ENCODE peak calls at places on chromosomes 6 and 20, in six cellular contexts. M, O, P, R, X and W are unnamed samples. For H3K9me2 and H3K4me1, the result is how much of the 10 kb centered on the place peaks cover.

GRCh38 chr6:37705239-37706051 is 7.8 kb upstream of the MDGA1 start:
- DNase-seq in M (no peak), O (peak), P (peak), R (peak), X (no peak), W (peak)

GRCh38 chr6:113574147-113574546 is 283.0 kb upstream of the MARCKS start:
- DNase-seq in M (no peak), O (no peak), P (no peak), R (no peak), X (no peak), W (no peak)

GRCh38 chr6:24495516-24495847 is 713 bp downstream of the ALDH5A1 start:
- DNase-seq in M (peak), O (peak), P (peak), R (peak), X (peak), W (peak)

GRCh38 chr6:106963544-106963943 is 11.0 kb downstream of the CD24 start:
- DNase-seq in M (peak), O (no peak), P (no peak), R (no peak), X (no peak), W (no peak)

GRCh38 chr20:49320460-49320859 is 42.6 kb upstream of the ZNFX1 start:
- DNase-seq in M (peak), O (no peak), P (peak), R (peak), X (peak), W (peak)

GRCh38 chr6:79466222-79466834 is 70.9 kb downstream of the LCA5 start:
- DNase-seq in M (no peak), O (no peak), P (peak), R (peak), X (peak), W (peak)

GRCh38 chr20:742156-742555 is 26.1 kb downstream of the SLC52A3 start:
- DNase-seq in M (no peak), O (no peak), P (no peak), R (no peak), X (no peak), W (no peak)

GRCh38 chr20:52279667-52280180 is 88.1 kb upstream of the ZFP64 start:
- DNase-seq in M (no peak), O (no peak), P (no peak), R (peak), X (no peak), W (peak)

GRCh38 chr6:36226648-36227047 is 30.1 kb downstream of the BRPF3 start:
- DNase-seq in M (no peak), O (no peak), P (no peak), R (no peak), X (no peak), W (no peak)

GRCh38 chr20:57087102-57087501 is 179.3 kb downstream of the BMP7 start:
- DNase-seq in M (no peak), O (no peak), P (no peak), R (no peak), X (peak), W (no peak)

GRCh38 chr6:70389261-70389660 is 24.0 kb upstream of the FAM135A start:
- DNase-seq in M (no peak), O (no peak), P (no peak), R (no peak), X (no peak), W (no peak)

GRCh38 chr20:46031701-46032254 is 2.8 kb downstream of the SLC12A5 start:
- DNase-seq in M (no peak), O (no peak), P (peak), R (no peak), X (no peak), W (peak)

GRCh38 chr20:49969946-49970345 is 12.8 kb upstream of the SNAI1 start:
- DNase-seq in M (peak), O (peak), P (no peak), R (peak), X (no peak), W (no peak)

GRCh38 chr6:1797801-1798200 is 188.1 kb downstream of the FOXC1 start:
- DNase-seq in M (peak), O (peak), P (no peak), R (no peak), X (no peak), W (peak)

GRCh38 chr6:118134257-118134656 is 227.2 kb downstream of the SLC35F1 start:
- DNase-seq in M (no peak), O (no peak), P (no peak), R (no peak), X (no peak), W (no peak)

GRCh38 chr6:26594730-26595632 is 1.8 kb upstream of the ABT1 start:
- DNase-seq in M (peak), O (no peak), P (peak), R (peak), X (peak), W (peak)

GRCh38 chr6:115643762-115644161 is 416.9 kb downstream of the FRK start:
- DNase-seq in M (peak), O (no peak), P (no peak), R (peak), X (peak), W (peak)

GRCh38 chr6:159098636-159099106 is 53.9 kb upstream of the TAGAP start:
- DNase-seq in M (no peak), O (no peak), P (no peak), R (no peak), X (no peak), W (no peak)

GRCh38 chr20:63223121-63223825 is 7.3 kb upstream of the YTHDF1 start:
- DNase-seq in M (no peak), O (peak), P (peak), R (peak), X (no peak), W (peak)

GRCh38 chr6:128327890-128328289 is 192.5 kb downstream of the PTPRK start:
- DNase-seq in M (no peak), O (peak), P (peak), R (peak), X (peak), W (peak)

GRCh38 chr6:151325075-151326050 is 66.0 kb downstream of the ZBTB2 start:
- DNase-seq in M (peak), O (no peak), P (peak), R (peak), X (peak), W (peak)

GRCh38 chr6:138527376-138528092 is 28.2 kb upstream of the NHSL1 start:
- DNase-seq in M (no peak), O (no peak), P (peak), R (no peak), X (no peak), W (no peak)

GRCh38 chr6:36381502-36382389 is 5.7 kb downstream of the ETV7 start:
- DNase-seq in M (no peak), O (no peak), P (no peak), R (no peak), X (no peak), W (no peak)

GRCh38 chr20:32731882-32732266 is 11.4 kb downstream of the COMMD7 start:
- DNase-seq in M (peak), O (no peak), P (no peak), R (peak), X (no peak), W (peak)

GRCh38 chr6:47103931-47104330 is 61.8 kb upstream of the ADGRF1 start:
- DNase-seq in M (peak), O (no peak), P (no peak), R (peak), X (no peak), W (peak)

GRCh38 chr6:52497652-52498408 is 77.7 kb downstream of the EFHC1 start:
- DNase-seq in M (no peak), O (peak), P (no peak), R (no peak), X (no peak), W (peak)

GRCh38 chr20:24634855-24635254 is 165.4 kb downstream of the SYNDIG1 start:
- DNase-seq in M (peak), O (no peak), P (peak), R (peak), X (peak), W (peak)

GRCh38 chr20:16378122-16378521 is 195.1 kb downstream of the KIF16B start:
- DNase-seq in M (no peak), O (no peak), P (no peak), R (no peak), X (no peak), W (no peak)
- H3K9me2 ChIP-seq in M (under half), O (under half), P (under half), R (under half), X (under half), W (under half)

DNA sequence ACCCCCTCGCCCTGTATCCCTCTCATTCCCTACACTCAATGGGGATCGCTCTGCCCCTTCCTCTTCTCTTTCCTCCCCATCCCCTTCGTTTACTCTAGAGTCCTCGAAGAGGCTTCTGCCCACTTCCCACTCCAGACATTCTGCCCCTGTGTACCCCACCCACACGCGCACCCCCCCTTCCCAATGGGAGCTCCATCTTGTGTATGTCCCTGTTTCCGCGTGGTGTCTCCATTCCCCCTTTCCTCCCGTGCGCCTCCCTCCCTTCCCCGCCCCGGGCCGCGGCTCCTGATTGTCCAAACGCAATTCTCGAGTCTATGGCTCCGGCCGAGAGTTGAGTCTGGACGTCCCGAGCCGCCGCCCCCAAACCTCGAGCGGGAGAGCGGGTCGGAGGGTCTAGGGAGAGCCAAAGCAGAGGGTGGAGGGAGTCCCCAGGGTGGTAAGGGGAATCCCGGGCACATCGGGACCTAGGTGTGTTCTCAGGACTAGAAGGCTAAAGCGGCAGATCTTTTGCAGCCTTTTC is 671 bp upstream of the RING1 start:
- DNase-seq in M (no peak), O (no peak), P (peak), R (peak), X (no peak), W (peak)
- H3K4me1 ChIP-seq in M (under half), O (under half), P (under half), R (under half), X (under half), W (under half)

DNA sequence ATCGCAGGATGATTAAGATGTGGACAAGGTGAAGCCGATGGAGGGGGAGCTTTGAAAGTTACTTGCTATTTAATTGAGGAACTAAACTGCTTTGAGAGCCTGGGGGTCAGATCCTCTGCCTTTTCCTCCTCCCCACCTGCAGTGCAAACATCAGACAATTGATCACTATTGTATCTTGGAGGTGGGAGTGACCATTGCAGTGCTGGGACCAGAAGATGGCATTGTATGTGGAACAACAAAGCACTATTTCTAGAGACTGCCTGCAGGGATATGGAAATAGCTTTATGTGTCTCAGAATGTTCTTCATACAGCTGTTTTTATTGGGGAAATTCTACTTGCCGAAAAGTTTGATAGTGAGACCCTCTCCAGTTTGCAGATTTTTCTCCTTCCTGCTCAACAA is 4.2 kb downstream of the MOG start:
- DNase-seq in M (no peak), O (no peak), P (peak), R (no peak), X (no peak), W (no peak)
- H3K27ac ChIP-seq in M (no peak), O (no peak), P (peak), R (no peak), X (no peak), W (no peak)

GRCh38 chr20:4554346-4554745 is 167.4 kb upstream of the PRND start:
- DNase-seq in M (no peak), O (no peak), P (no peak), R (no peak), X (no peak), W (no peak)
- H3K9me2 ChIP-seq in M (under half), O (under half), P (under half), R (under half), X (under half), W (under half)

GRCh38 chr6:50966986-50967385 is 148.3 kb downstream of the TFAP2B start:
- DNase-seq in M (no peak), O (no peak), P (no peak), R (no peak), X (no peak), W (no peak)
- H3K4me1 ChIP-seq in M (under half), O (under half), P (under half), R (under half), X (under half), W (under half)

GRCh38 chr6:130944486-130944885 is 117.3 kb downstream of the SMLR1 start:
- DNase-seq in M (no peak), O (no peak), P (no peak), R (no peak), X (no peak), W (no peak)
- H3K27ac ChIP-seq in M (no peak), O (no peak), P (no peak), R (peak), X (no peak), W (no peak)

GRCh38 chr6:168046696-168047095 is 32.3 kb downstream of the FRMD1 start:
- DNase-seq in M (no peak), O (no peak), P (no peak), R (no peak), X (no peak), W (no peak)
- H3K9me2 ChIP-seq in M (under half), O (under half), P (under half), R (under half), X (under half), W (under half)

GRCh38 chr6:99415446-99415845 is 9.7 kb downstream of the PNISR start:
- DNase-seq in M (no peak), O (no peak), P (no peak), R (no peak), X (no peak), W (peak)
- H3K4me1 ChIP-seq in M (under half), O (under half), P (under half), R (under half), X (under half), W (under half)

DNA sequence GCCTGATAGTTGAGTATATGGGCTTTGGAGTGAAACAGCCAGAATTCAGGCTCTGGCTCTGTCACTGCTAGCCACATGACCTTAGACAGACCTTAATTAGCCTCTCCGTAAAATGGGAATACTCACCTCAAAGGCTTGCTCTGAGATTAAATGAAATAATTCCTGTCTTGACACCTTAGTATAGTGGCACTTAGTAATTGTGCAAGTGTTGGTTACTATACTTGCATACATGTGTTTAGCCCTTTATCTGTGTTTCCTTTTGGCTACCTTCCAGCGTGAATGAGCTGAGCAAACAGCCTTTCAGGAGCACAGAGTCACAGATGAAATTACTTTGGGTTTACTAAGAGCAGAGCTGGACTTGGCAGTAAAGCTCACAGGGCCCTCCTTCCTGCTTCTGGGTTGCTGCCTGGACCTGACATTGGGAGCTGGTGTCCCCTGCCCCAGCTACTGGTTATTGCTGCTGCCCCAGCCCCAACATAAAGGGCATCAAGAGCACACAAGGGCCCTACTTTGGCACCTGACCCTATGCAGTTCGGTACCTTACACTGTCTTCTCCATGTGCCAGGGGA is 32.8 kb downstream of the CD164 start:
- DNase-seq in M (peak), O (no peak), P (no peak), R (peak), X (no peak), W (peak)
- H3K27ac ChIP-seq in M (peak), O (no peak), P (no peak), R (peak), X (no peak), W (no peak)